ENCODE peak calls at places on chromosomes 13 and 19, in nine cellular contexts. N is body of pancreas; S is testis; D is lower leg skin; W is cardiac fibroblast; Z is CD8-positive, alpha-beta T cell; M is LNCaP clone FGC; V is fibroblast of the aortic adventitia; E is OCI-LY7. J is an unnamed sample.

GRCh38 chr19:7067716-7068115 is 1.8 kb upstream of the ZNF557 start:
- DNase-seq in D (no peak), V (peak; percentile 20), E (no peak), S (no peak), N (no peak), Z (no peak), M (no peak), W (no peak), J (no peak)

GRCh38 chr19:45913874-45914830 is at the start of gene NANOS2:
- DNase-seq in W (peak; percentile 21), N (no peak), V (peak; percentile 37), D (no peak), M (no peak), S (no peak), Z (no peak), E (peak; percentile 29), J (no peak)

GRCh38 chr19:37362733-37363132 is 8.2 kb upstream of the ZNF527 start:
- DNase-seq in M (no peak), Z (no peak), V (no peak), N (no peak), E (peak; percentile 37), W (no peak), D (no peak), S (no peak), J (no peak)

GRCh38 chr13:113881614-113882265 is 17.9 kb upstream of the GAS6 start:
- DNase-seq in S (no peak), W (no peak), N (peak; percentile 79), V (peak; percentile 70), Z (no peak), D (peak; percentile 34), E (no peak), M (no peak), J (no peak)

GRCh38 chr13:113951246-113951999 is 22.5 kb downstream of the C13orf46 start:
- DNase-seq in N (peak; percentile 89), M (no peak), W (peak; percentile 86), Z (peak; percentile 47), S (peak; percentile 91), D (peak; percentile 78), V (peak; percentile 69), E (peak; percentile 39), J (peak; percentile 85)

GRCh38 chr19:12885749-12886706 is 973 bp downstream of the KLF1 start:
- DNase-seq in W (no peak), D (no peak), Z (no peak), E (no peak), M (no peak), S (no peak), V (no peak), N (no peak), J (no peak)

GRCh38 chr13:99721606-99722384 is 220.5 kb downstream of the TM9SF2 start:
- DNase-seq in D (no peak), M (no peak), N (no peak), V (no peak), E (no peak), Z (no peak), W (no peak), S (no peak), J (no peak)

GRCh38 chr13:33323766-33324525 is 38.4 kb upstream of the STARD13 start:
- DNase-seq in N (no peak), W (peak; percentile 61), E (no peak), S (no peak), D (no peak), M (no peak), Z (no peak), V (peak; percentile 79), J (no peak)

GRCh38 chr13:79582896-79583295 is 101.9 kb downstream of the NDFIP2 start:
- DNase-seq in D (no peak), E (no peak), M (no peak), W (no peak), N (no peak), S (no peak), Z (no peak), V (no peak), J (no peak)

GRCh38 chr19:13633109-13633508 is 126.8 kb upstream of the CACNA1A start:
- DNase-seq in M (no peak), W (peak; percentile 15), Z (no peak), E (no peak), D (no peak), S (no peak), N (peak; percentile 43), V (peak; percentile 65), J (peak; percentile 89)

GRCh38 chr13:77767413-77767812 is 69.9 kb downstream of the SLAIN1 start:
- DNase-seq in S (no peak), E (no peak), V (no peak), D (no peak), M (no peak), W (no peak), N (no peak), Z (no peak), J (no peak)

GRCh38 chr19:2315818-2316353 is 7.9 kb upstream of the LINGO3 start:
- DNase-seq in V (peak; percentile 62), E (peak; percentile 37), M (no peak), S (peak; percentile 79), W (peak; percentile 74), N (peak; percentile 54), Z (no peak), D (peak; percentile 41), J (peak; percentile 59)

GRCh38 chr13:91280806-91281205 is 66.7 kb upstream of the MIR17HG start:
- DNase-seq in E (no peak), N (no peak), Z (no peak), S (no peak), V (no peak), D (no peak), M (peak; percentile 28), W (no peak), J (no peak)

DNA sequence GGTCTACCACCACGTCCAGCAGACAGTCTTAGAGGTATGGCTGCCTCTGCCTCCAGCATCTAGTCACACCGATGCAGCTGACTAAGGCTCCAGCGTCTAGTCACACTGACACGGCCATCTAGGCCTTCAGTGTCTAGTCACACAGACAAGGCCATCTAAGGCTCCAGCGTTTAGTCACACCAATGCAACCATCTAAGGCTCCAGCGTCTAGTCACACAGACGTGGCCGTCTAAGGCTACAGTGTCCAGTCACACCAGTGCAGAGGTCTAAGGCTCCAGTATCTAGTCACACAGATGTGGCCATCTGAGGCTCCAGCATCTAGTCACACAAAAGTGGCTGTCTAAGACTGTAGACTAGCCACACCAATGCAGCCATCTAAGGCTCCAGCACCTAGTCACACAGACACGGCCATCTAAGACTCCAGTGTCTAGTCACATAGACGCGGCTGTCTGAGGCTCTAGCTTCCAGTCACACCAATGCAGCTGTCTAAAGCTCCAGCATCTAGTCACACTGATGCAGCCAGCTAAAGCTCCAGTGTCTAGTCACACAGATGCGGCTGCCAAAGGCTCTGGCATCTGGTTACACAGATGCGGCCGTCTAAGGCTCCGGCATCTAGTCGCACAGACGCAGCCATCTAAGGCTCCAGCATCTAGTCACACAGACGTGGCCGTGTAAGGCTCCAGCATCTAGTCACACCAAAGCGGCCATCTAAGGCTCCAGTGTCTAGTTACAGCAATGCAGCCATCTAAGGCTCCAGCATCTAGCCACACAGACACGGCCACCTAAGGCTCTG is 55.1 kb downstream of the KLF2 start:
- DNase-seq in Z (no peak), S (no peak), D (no peak), E (no peak), N (peak; percentile 2), M (no peak), W (no peak), V (no peak), J (no peak)
- H3K4me3 ChIP-seq in Z (no peak overlapping the region), S (no peak overlapping the region), D (no peak overlapping the region), E (no peak overlapping the region), N (no peak overlapping the region), M (no peak overlapping the region), W (no peak overlapping the region), V (no peak overlapping the region), J (no peak overlapping the region)

GRCh38 chr19:17078038-17078919 is 2.7 kb downstream of the MYO9B start:
- DNase-seq in W (no peak), M (no peak), N (no peak), D (no peak), E (no peak), Z (no peak), V (no peak), S (no peak), J (no peak)

GRCh38 chr19:17076539-17076919 is 952 bp downstream of the MYO9B start:
- DNase-seq in D (no peak), Z (peak; percentile 36), E (peak; percentile 45), N (peak; percentile 12), V (no peak), S (no peak), W (no peak), M (no peak), J (no peak)

GRCh38 chr19:17075860-17076538 is 422 bp downstream of the MYO9B start:
- DNase-seq in D (peak; percentile 35), E (peak; percentile 48), M (no peak), W (peak; percentile 28), Z (peak; percentile 68), N (peak; percentile 38), V (no peak), S (no peak), J (peak; percentile 55)

GRCh38 chr19:17078920-17079709 is 3.5 kb downstream of the MYO9B start:
- DNase-seq in M (no peak), D (no peak), Z (no peak), N (no peak), W (peak; percentile 39), E (no peak), S (peak; percentile 87), V (peak; percentile 35), J (no peak)

GRCh38 chr19:17077447-17078028 is 2.0 kb downstream of the MYO9B start:
- DNase-seq in S (no peak), D (no peak), N (no peak), V (no peak), W (no peak), E (no peak), Z (no peak), M (no peak), J (no peak)
- H3K4me3 ChIP-seq in S (no peak overlapping the region), D (no peak overlapping the region), N (no peak overlapping the region), V (peak overlapping the region; percentile 90), W (peak overlapping the region; percentile 93), E (peak overlapping the region; percentile 84), Z (no peak overlapping the region), M (no peak overlapping the region), J (peak overlapping the region; percentile 62)

GRCh38 chr13:60152904-60153303 is 10.8 kb downstream of the DIAPH3 start:
- DNase-seq in W (peak; percentile 29), M (no peak), V (peak; percentile 45), N (no peak), D (no peak), S (no peak), Z (no peak), E (no peak), J (no peak)
- H3K4me3 ChIP-seq in W (no peak overlapping the region), M (no peak overlapping the region), V (no peak overlapping the region), N (no peak overlapping the region), D (no peak overlapping the region), S (no peak overlapping the region), Z (no peak overlapping the region), E (no peak overlapping the region), J (no peak overlapping the region)

DNA sequence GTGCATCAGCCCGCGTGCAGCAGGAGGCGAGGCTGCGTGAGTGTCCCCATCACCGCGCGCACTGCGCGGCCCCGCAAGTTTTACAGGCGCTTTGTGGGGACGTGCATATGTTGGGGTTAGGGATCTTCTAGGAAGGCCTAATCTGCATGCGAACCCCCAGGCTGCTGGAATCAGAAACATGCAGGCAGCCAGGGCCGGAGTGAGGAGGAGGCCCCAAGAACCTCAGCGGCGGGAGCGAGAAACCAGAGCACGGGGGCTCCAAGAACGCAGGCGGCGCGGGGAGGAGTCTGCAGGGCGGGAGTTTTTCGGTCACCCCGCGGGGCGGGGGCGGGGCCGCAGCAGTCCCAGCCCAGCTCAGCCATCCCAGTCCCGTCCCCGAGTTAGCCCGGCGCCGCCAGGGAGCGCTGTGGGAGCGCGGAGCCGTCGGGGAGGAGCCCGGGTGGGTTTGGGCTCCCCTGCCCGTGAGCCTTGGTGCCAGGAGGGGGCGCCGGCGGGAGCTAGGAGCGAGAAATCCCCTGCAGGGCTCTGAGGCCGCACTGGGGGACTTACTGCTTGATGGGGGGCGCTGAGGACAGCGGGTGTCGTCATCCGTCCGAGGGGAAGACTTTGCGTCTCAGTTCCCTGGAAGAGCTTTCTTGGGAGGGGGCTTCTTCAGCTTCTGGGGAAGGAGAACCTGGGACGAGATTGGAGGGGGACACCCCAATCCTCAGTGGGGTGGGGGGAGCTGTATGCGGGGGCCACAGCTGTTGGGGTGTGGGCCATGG is 933 bp upstream of the NRTN start:
- DNase-seq in E (peak; percentile 93), N (peak; percentile 96), D (peak; percentile 74), W (peak; percentile 90), Z (peak; percentile 92), S (peak; percentile 89), V (peak; percentile 72), M (peak; percentile 30), J (peak; percentile 94)
- H3K4me3 ChIP-seq in E (peak overlapping the region; percentile 55), N (no peak overlapping the region), D (no peak overlapping the region), W (peak overlapping the region; percentile 32), Z (peak overlapping the region; percentile 61), S (no peak overlapping the region), V (peak overlapping the region; percentile 48), M (peak overlapping the region; percentile 46), J (peak overlapping the region; percentile 32)

J was measured in colonic mucosa.